ENCODE peak calls at places on chromosomes 16 and 17, in five cellular contexts. G is GM18507, Z is fibroblast of the aortic adventitia, N is GM12891, H is AG04450. F is an unnamed sample.

GRCh38 chr17:6853764-6854442 is 22.4 kb upstream of the TEKT1 start:
- DNase-seq in G (no peak), Z (no peak), N (peak; percentile 32), H (no peak), F (no peak)

GRCh38 chr16:49463529-49463928 is 89.9 kb downstream of the C16orf78 start:
- DNase-seq in G (peak; percentile 75), Z (no peak), N (peak; percentile 82), H (no peak), F (no peak)

GRCh38 chr17:40198576-40198975 is 20.5 kb upstream of the WIPF2 start:
- DNase-seq in G (no peak), Z (no peak), N (no peak), H (no peak), F (no peak)

GRCh38 chr17:43803758-43804157 is 23.5 kb downstream of the CFAP97D1 start:
- DNase-seq in G (no peak), Z (peak; percentile 37), N (no peak), H (no peak), F (no peak)

GRCh38 chr16:46857261-46857962 is 26.4 kb upstream of the C16orf87 start:
- DNase-seq in G (no peak), Z (peak; percentile 61), N (no peak), H (peak; percentile 47), F (peak; percentile 76)

GRCh38 chr16:30409125-30410060 is 2.0 kb downstream of the ZNF771 start:
- DNase-seq in G (peak; percentile 73), Z (peak; percentile 87), N (peak; percentile 72), H (peak; percentile 69), F (peak; percentile 89)

GRCh38 chr17:79696159-79696982 is 34.4 kb upstream of the ENPP7 start:
- DNase-seq in G (no peak), Z (no peak), N (no peak), H (no peak), F (no peak)

GRCh38 chr16:78788276-78788675 is 688.8 kb downstream of the WWOX start:
- DNase-seq in G (no peak), Z (no peak), N (no peak), H (no peak), F (no peak)

GRCh38 chr17:2191227-2191626 is 112.4 kb downstream of the SMG6 start:
- DNase-seq in G (no peak), Z (no peak), N (no peak), H (no peak), F (peak; percentile 35)

GRCh38 chr16:53744449-53744848 is 40.5 kb downstream of the FTO start:
- DNase-seq in G (no peak), Z (no peak), N (no peak), H (no peak), F (no peak)

GRCh38 chr16:10314811-10315210 is 71.0 kb upstream of the ATF7IP2 start:
- DNase-seq in G (no peak), Z (peak; percentile 8), N (no peak), H (no peak), F (no peak)

GRCh38 chr16:3874242-3874641 is 6.3 kb downstream of the CREBBP start:
- DNase-seq in G (no peak), Z (no peak), N (no peak), H (no peak), F (no peak)

GRCh38 chr17:2776589-2777241 is 19.5 kb upstream of the RAP1GAP2 start:
- DNase-seq in G (no peak), Z (no peak), N (no peak), H (no peak), F (no peak)

GRCh38 chr17:927611-928461 is 51.7 kb downstream of the NXN start:
- DNase-seq in G (no peak), Z (peak; percentile 98), N (no peak), H (peak; percentile 94), F (peak; percentile 98)